ENCODE peak calls at places on chromosomes 11 and 22, in seven cellular contexts. F is HT1080; G is RWPE2; V is activated CD4-positive, alpha-beta T cell treated with anti-CD3 and anti-CD28 coated beads for 48 hours; K is adrenal gland; S is RPMI7951; X is amniotic epithelial cell. L is an unnamed sample.

GRCh38 chr11:134599180-134599810 is 187.3 kb upstream of the B3GAT1 start:
- DNase-seq in G (no peak), K (peak), X (no peak), S (no peak), F (no peak), V (no peak), L (no peak)

GRCh38 chr11:70061734-70062133 is 16.4 kb upstream of the ANO1 start:
- DNase-seq in S (no peak), G (no peak), F (no peak), V (no peak), X (no peak), K (no peak), L (no peak)

GRCh38 chr11:128040603-128041002 is 546.8 kb downstream of the ETS1 start:
- DNase-seq in G (no peak), V (no peak), F (no peak), K (no peak), X (peak), S (peak), L (peak)

GRCh38 chr11:65885808-65886536 is 2.3 kb downstream of the FIBP start:
- DNase-seq in K (no peak), F (no peak), S (no peak), G (no peak), V (no peak), X (no peak), L (no peak)

GRCh38 chr11:70507466-70508230 is 109.3 kb downstream of the CTTN start:
- DNase-seq in V (no peak), G (peak), S (no peak), X (no peak), K (no peak), F (no peak), L (no peak)

GRCh38 chr11:73866586-73866996 is 10.1 kb downstream of the COA4 start:
- DNase-seq in X (peak), G (no peak), V (no peak), S (peak), K (peak), F (peak), L (peak)

GRCh38 chr22:43136255-43136654 is 6.9 kb downstream of the MCAT start:
- DNase-seq in F (no peak), X (peak), V (peak), G (no peak), K (no peak), S (no peak), L (peak)

GRCh38 chr11:117613521-117613920 is 183.5 kb downstream of the DSCAML1 start:
- DNase-seq in X (no peak), G (no peak), S (no peak), V (no peak), K (no peak), F (no peak), L (no peak)

GRCh38 chr22:46089426-46090041 is 60.8 kb upstream of the PPARA start:
- DNase-seq in G (peak), S (no peak), V (no peak), F (no peak), K (peak), X (no peak), L (no peak)

GRCh38 chr11:28488336-28488735 is 380.1 kb downstream of the METTL15 start:
- DNase-seq in F (no peak), S (no peak), K (no peak), X (no peak), G (no peak), V (no peak), L (no peak)

GRCh38 chr11:74417379-74417804 is 19.2 kb upstream of the PGM2L1 start:
- DNase-seq in F (no peak), G (no peak), S (peak), X (peak), V (no peak), K (no peak), L (no peak)

GRCh38 chr11:1152316-1153104 is 5.2 kb upstream of the MUC5AC start:
- DNase-seq in V (peak), S (peak), F (peak), X (peak), G (peak), K (peak), L (no peak)

GRCh38 chr11:31974737-31975136 is 116.1 kb upstream of the RCN1 start:
- DNase-seq in V (no peak), S (peak), X (peak), G (peak), K (no peak), F (peak), L (no peak)

GRCh38 chr11:2314525-2315394 is 12.9 kb downstream of the TSPAN32 start:
- DNase-seq in F (no peak), V (no peak), X (peak), S (peak), G (peak), K (peak), L (peak)

GRCh38 chr11:76577921-76578654 is 92.5 kb downstream of the LRRC32 start:
- DNase-seq in G (no peak), S (no peak), V (no peak), F (no peak), K (no peak), X (peak), L (no peak)

GRCh38 chr11:69164824-69165223 is 9.1 kb downstream of the SMIM38 start:
- DNase-seq in S (no peak), X (no peak), K (no peak), G (no peak), V (no peak), F (no peak), L (no peak)

GRCh38 chr11:74326665-74327064 is 15.2 kb upstream of the P4HA3 start:
- DNase-seq in S (no peak), G (no peak), F (no peak), X (no peak), V (no peak), K (no peak), L (peak)

GRCh38 chr11:17782938-17783337 is 48.4 kb downstream of the KCNC1 start:
- DNase-seq in F (no peak), V (no peak), S (no peak), K (no peak), X (no peak), G (no peak), L (no peak)

GRCh38 chr11:96314326-96315050 is 28.5 kb downstream of the MAML2 start:
- DNase-seq in K (no peak), S (peak), G (no peak), X (peak), F (peak), V (no peak), L (peak)